ENCODE peak calls at places on chromosomes 6 and 20, in eight cellular contexts. B, O, H, T, C, X, I and N are unnamed samples.

GRCh38 chr20:33649201-33649631 is 12.9 kb upstream of the C20orf144 start:
- DNase-seq in O (no peak), I (no peak), B (peak; percentile 89), C (no peak), H (peak; percentile 55), T (no peak), X (no peak), N (no peak)

GRCh38 chr20:35615667-35616464 is at the start of gene SPAG4:
- DNase-seq in B (peak; percentile 99), T (peak; percentile 99), I (peak; percentile 99), C (peak; percentile 74), O (peak; percentile 100), X (no peak), H (peak; percentile 58), N (no peak)

GRCh38 chr6:41049548-41049947 is 3.5 kb upstream of the APOBEC2 start:
- DNase-seq in X (peak; percentile 69), C (no peak), B (no peak), I (peak; percentile 34), T (no peak), H (no peak), O (no peak), N (no peak)

GRCh38 chr6:39169448-39170344 is 54.7 kb upstream of the SAYSD1 start:
- DNase-seq in I (no peak), O (no peak), H (no peak), C (no peak), T (no peak), B (peak; percentile 49), X (no peak), N (no peak)

GRCh38 chr20:51381557-51381956 is 161.0 kb downstream of the NFATC2 start:
- DNase-seq in B (no peak), I (no peak), H (no peak), O (no peak), C (peak; percentile 4), X (no peak), T (no peak), N (no peak)

GRCh38 chr20:33578510-33578909 is 83.6 kb upstream of the C20orf144 start:
- DNase-seq in X (peak; percentile 62), C (no peak), O (no peak), I (peak; percentile 28), T (no peak), B (no peak), H (peak; percentile 89), N (no peak)

GRCh38 chr6:33192671-33193602 is 670 bp upstream of the COL11A2 start:
- DNase-seq in C (no peak), H (no peak), T (peak; percentile 37), I (no peak), X (no peak), O (peak; percentile 47), B (no peak), N (no peak)

GRCh38 chr20:18527836-18528235 is 20.1 kb downstream of the SEC23B start:
- DNase-seq in T (no peak), H (peak; percentile 30), C (no peak), I (peak; percentile 69), O (no peak), B (peak; percentile 54), X (peak; percentile 46), N (peak; percentile 92)

GRCh38 chr20:24664266-24664986 is 195.0 kb downstream of the SYNDIG1 start:
- DNase-seq in I (no peak), T (no peak), C (no peak), X (no peak), B (no peak), O (no peak), H (no peak), N (no peak)

GRCh38 chr20:48636301-48636700 is 191.5 kb downstream of the PREX1 start:
- DNase-seq in T (no peak), H (no peak), O (no peak), I (no peak), X (no peak), C (no peak), B (no peak), N (no peak)

GRCh38 chr6:18405477-18406293 is 18.5 kb downstream of the RNF144B start:
- DNase-seq in I (peak; percentile 98), O (no peak), B (peak; percentile 69), C (no peak), H (peak; percentile 74), X (peak; percentile 96), T (no peak), N (peak; percentile 97)

GRCh38 chr6:116152620-116153019 is 26.7 kb upstream of the COL10A1 start:
- DNase-seq in O (no peak), B (no peak), T (no peak), I (peak; percentile 39), C (no peak), H (peak; percentile 10), X (no peak), N (no peak)

GRCh38 chr6:121652726-121653623 is 217.5 kb downstream of the GJA1 start:
- DNase-seq in X (peak; percentile 88), T (no peak), H (peak; percentile 91), C (no peak), O (no peak), B (peak; percentile 49), I (peak; percentile 95), N (peak; percentile 83)

GRCh38 chr6:131949909-131950766 is 1.0 kb downstream of the CCN2 start:
- DNase-seq in H (peak; percentile 96), O (no peak), B (peak; percentile 96), T (peak; percentile 74), I (peak; percentile 98), C (peak; percentile 73), X (peak; percentile 89), N (peak; percentile 90)

GRCh38 chr6:52522151-52522626 is 54.7 kb downstream of the TRAM2 start:
- DNase-seq in X (peak; percentile 79), I (peak; percentile 86), O (no peak), B (peak; percentile 100), T (no peak), C (no peak), H (peak; percentile 90), N (peak; percentile 63)

GRCh38 chr20:40646321-40647212 is 42.5 kb downstream of the MAFB start:
- DNase-seq in I (no peak), T (no peak), X (no peak), B (peak; percentile 45), O (no peak), H (no peak), C (no peak), N (no peak)

GRCh38 chr20:20410678-20411077 is 42.8 kb downstream of the INSM1 start:
- DNase-seq in H (peak; percentile 58), X (no peak), C (no peak), B (no peak), I (no peak), T (peak; percentile 16), O (no peak), N (no peak)

GRCh38 chr6:25002326-25003066 is 66.7 kb upstream of the RIPOR2 start:
- DNase-seq in I (no peak), O (no peak), T (no peak), B (no peak), X (no peak), C (no peak), H (no peak), N (no peak)

GRCh38 chr20:63945921-63946920 is 10.0 kb downstream of the UCKL1 start:
- DNase-seq in C (no peak), X (no peak), I (no peak), O (no peak), B (no peak), T (no peak), H (no peak), N (no peak)

GRCh38 chr6:132715204-132715603 is 1.3 kb upstream of the VNN1 start:
- DNase-seq in T (peak; percentile 16), I (peak; percentile 77), O (no peak), B (peak; percentile 67), H (peak; percentile 52), C (no peak), X (peak; percentile 59), N (peak; percentile 86)

GRCh38 chr20:44809380-44810060 is 826 bp downstream of the RIMS4 start:
- DNase-seq in B (no peak), H (no peak), T (no peak), X (no peak), O (no peak), I (no peak), C (no peak), N (no peak)

GRCh38 chr6:142786476-142786875 is 158.5 kb downstream of the HIVEP2 start:
- DNase-seq in C (no peak), B (no peak), H (peak; percentile 60), X (peak; percentile 65), I (peak; percentile 48), T (no peak), O (no peak), N (peak; percentile 64)